ENCODE peak calls at places on chromosomes 5 and 9, in ten cellular contexts. Q is stimulated activated naive CD4-positive, alpha-beta T cell; M is astrocyte of the spinal cord; K is heart left ventricle; U is foreskin melanocyte; S is adrenal gland; O is AML-193; G is H4; C is NCI-H1092 treated with DMSO at 0.1 percent for 48 hours; Z is sciatic nerve. R is an unnamed sample.

GRCh38 chr9:3285365-3286161 is 240.2 kb downstream of the RFX3 start:
- DNase-seq in Q (no peak), M (peak; percentile 46), K (no peak), U (no peak), S (no peak), O (no peak), G (no peak), C (no peak), Z (no peak), R (no peak)

GRCh38 chr9:82957526-82958379 is 105.2 kb downstream of the RASEF start:
- DNase-seq in Q (no peak), M (no peak), K (no peak), U (no peak), S (no peak), O (no peak), G (no peak), C (peak; percentile 49), Z (no peak), R (no peak)

GRCh38 chr5:73278693-73279092 is 105.7 kb downstream of the TMEM174 start:
- DNase-seq in Q (no peak), M (no peak), K (no peak), U (no peak), S (no peak), O (no peak), G (no peak), C (no peak), Z (no peak), R (no peak)

GRCh38 chr5:160233215-160233614 is 3.9 kb downstream of the FABP6 start:
- DNase-seq in Q (no peak), M (no peak), K (no peak), U (no peak), S (peak; percentile 40), O (no peak), G (no peak), C (no peak), Z (no peak), R (no peak)

GRCh38 chr5:99646011-99646647 is 717.3 kb upstream of the CHD1 start:
- DNase-seq in Q (no peak), M (peak; percentile 10), K (no peak), U (peak; percentile 5), S (no peak), O (no peak), G (no peak), C (no peak), Z (no peak), R (no peak)

GRCh38 chr9:77997611-77998349 is 33.8 kb downstream of the GNAQ start:
- DNase-seq in Q (no peak), M (no peak), K (peak; percentile 26), U (peak; percentile 80), S (peak; percentile 73), O (no peak), G (no peak), C (no peak), Z (no peak), R (peak; percentile 61)

GRCh38 chr5:85337400-85337799 is 952.7 kb upstream of the EDIL3 start:
- DNase-seq in Q (no peak), M (no peak), K (no peak), U (no peak), S (no peak), O (no peak), G (no peak), C (no peak), Z (no peak), R (no peak)

GRCh38 chr5:78886650-78887230 is 98.4 kb downstream of the ARSB start:
- DNase-seq in Q (no peak), M (peak; percentile 22), K (no peak), U (no peak), S (no peak), O (peak; percentile 30), G (no peak), C (no peak), Z (no peak), R (peak; percentile 4)

GRCh38 chr5:76303917-76304316 is 99.2 kb upstream of the IQGAP2 start:
- DNase-seq in Q (no peak), M (no peak), K (no peak), U (no peak), S (no peak), O (no peak), G (no peak), C (no peak), Z (no peak), R (no peak)

GRCh38 chr5:88732181-88732633 is 150.8 kb downstream of the MEF2C start:
- DNase-seq in Q (no peak), M (peak; percentile 83), K (no peak), U (no peak), S (peak; percentile 87), O (peak; percentile 88), G (no peak), C (no peak), Z (no peak), R (no peak)

GRCh38 chr9:137531099-137531765 is 19.0 kb downstream of the PNPLA7 start:
- DNase-seq in Q (no peak), M (no peak), K (no peak), U (no peak), S (no peak), O (no peak), G (no peak), C (no peak), Z (no peak), R (no peak)

GRCh38 chr5:146466521-146467349 is 19.6 kb downstream of the TCERG1 start:
- DNase-seq in Q (no peak), M (peak; percentile 38), K (no peak), U (no peak), S (no peak), O (peak; percentile 17), G (peak; percentile 15), C (no peak), Z (no peak), R (peak; percentile 11)

GRCh38 chr5:167802755-167803431 is 488.6 kb upstream of the WWC1 start:
- DNase-seq in Q (no peak), M (no peak), K (no peak), U (no peak), S (no peak), O (no peak), G (no peak), C (no peak), Z (no peak), R (no peak)

GRCh38 chr9:36862206-36863145 is 171.6 kb downstream of the PAX5 start:
- DNase-seq in Q (no peak), M (peak; percentile 27), K (no peak), U (peak; percentile 12), S (peak; percentile 38), O (no peak), G (peak; percentile 31), C (peak; percentile 23), Z (no peak), R (peak; percentile 40)

GRCh38 chr5:1823381-1824034 is 22.3 kb downstream of the NDUFS6 start:
- DNase-seq in Q (no peak), M (no peak), K (no peak), U (no peak), S (no peak), O (no peak), G (no peak), C (no peak), Z (no peak), R (no peak)

GRCh38 chr5:142507528-142507927 is 178.4 kb downstream of the FGF1 start:
- DNase-seq in Q (no peak), M (no peak), K (no peak), U (no peak), S (no peak), O (no peak), G (no peak), C (no peak), Z (no peak), R (no peak)

GRCh38 chr5:169547508-169547907 is 36.1 kb upstream of the SPDL1 start:
- DNase-seq in Q (no peak), M (no peak), K (no peak), U (no peak), S (no peak), O (no peak), G (peak; percentile 31), C (no peak), Z (no peak), R (no peak)

GRCh38 chr5:175385691-175386360 is 58.2 kb downstream of the DRD1 start:
- DNase-seq in Q (no peak), M (peak; percentile 87), K (no peak), U (no peak), S (no peak), O (no peak), G (peak; percentile 88), C (peak; percentile 84), Z (no peak), R (no peak)

GRCh38 chr5:10633271-10634049 is 69.6 kb downstream of the ANKRD33B start:
- DNase-seq in Q (no peak), M (no peak), K (peak; percentile 36), U (peak; percentile 10), S (no peak), O (no peak), G (no peak), C (no peak), Z (no peak), R (no peak)

R was measured in COLO829.